ENCODE peak calls at places on chromosomes 12 and 14, in four cellular contexts. One of them, this sample, is unnamed.

GRCh38 chr12:32482226-32482625 is 82.9 kb downstream of the FGD4 start:
- ATAC-seq in RWPE2: no peak
- ATAC-seq in SK-N-SH treated with all-trans-retinoic acid at 6 μM for 48 hours: no peak
- ATAC-seq in naive thymus-derived CD8-positive, alpha-beta T cell: no peak
- ATAC-seq in this sample: no peak

GRCh38 chr14:74083161-74083560 is 1.1 kb downstream of the ALDH6A1 start:
- ATAC-seq in RWPE2: no peak
- ATAC-seq in SK-N-SH treated with all-trans-retinoic acid at 6 μM for 48 hours: no peak
- ATAC-seq in naive thymus-derived CD8-positive, alpha-beta T cell: no peak
- ATAC-seq in this sample: no peak

GRCh38 chr14:102490456-102490855 is 19.1 kb downstream of the ANKRD9 start:
- ATAC-seq in SK-N-SH treated with all-trans-retinoic acid at 6 μM for 48 hours: no peak
- ATAC-seq in RWPE2: no peak
- ATAC-seq in naive thymus-derived CD8-positive, alpha-beta T cell: no peak
- ATAC-seq in this sample: no peak

GRCh38 chr14:37824936-37825698 is 229.7 kb downstream of the TTC6 start:
- ATAC-seq in SK-N-SH treated with all-trans-retinoic acid at 6 μM for 48 hours: no peak
- ATAC-seq in naive thymus-derived CD8-positive, alpha-beta T cell: no peak
- ATAC-seq in RWPE2: no peak
- ATAC-seq in this sample: no peak

GRCh38 chr12:18130855-18131254 is 40.9 kb upstream of the RERGL start:
- ATAC-seq in naive thymus-derived CD8-positive, alpha-beta T cell: no peak
- ATAC-seq in SK-N-SH treated with all-trans-retinoic acid at 6 μM for 48 hours: no peak
- ATAC-seq in RWPE2: no peak
- ATAC-seq in this sample: no peak

GRCh38 chr12:110367209-110367864 is 36.2 kb downstream of the ANAPC7 start:
- ATAC-seq in RWPE2: no peak
- ATAC-seq in SK-N-SH treated with all-trans-retinoic acid at 6 μM for 48 hours: no peak
- ATAC-seq in naive thymus-derived CD8-positive, alpha-beta T cell: no peak
- ATAC-seq in this sample: no peak

GRCh38 chr14:84789012-84789411 is 740.9 kb upstream of the FLRT2 start:
- ATAC-seq in SK-N-SH treated with all-trans-retinoic acid at 6 μM for 48 hours: no peak
- ATAC-seq in RWPE2: peak; percentile 27
- ATAC-seq in naive thymus-derived CD8-positive, alpha-beta T cell: no peak
- ATAC-seq in this sample: no peak

GRCh38 chr12:95358111-95359083 is 115.6 kb upstream of the METAP2 start:
- ATAC-seq in RWPE2: no peak
- ATAC-seq in SK-N-SH treated with all-trans-retinoic acid at 6 μM for 48 hours: no peak
- ATAC-seq in naive thymus-derived CD8-positive, alpha-beta T cell: no peak
- ATAC-seq in this sample: no peak

GRCh38 chr14:95156765-95157194 is 549 bp downstream of the DICER1 start:
- ATAC-seq in naive thymus-derived CD8-positive, alpha-beta T cell: peak; percentile 41
- ATAC-seq in SK-N-SH treated with all-trans-retinoic acid at 6 μM for 48 hours: peak; percentile 45
- ATAC-seq in RWPE2: peak; percentile 35
- ATAC-seq in this sample: peak; percentile 43

GRCh38 chr12:75970310-75970709 is 61.3 kb downstream of the PHLDA1 start:
- ATAC-seq in naive thymus-derived CD8-positive, alpha-beta T cell: no peak
- ATAC-seq in RWPE2: no peak
- ATAC-seq in SK-N-SH treated with all-trans-retinoic acid at 6 μM for 48 hours: no peak
- ATAC-seq in this sample: peak; percentile 41

GRCh38 chr12:78118036-78118435 is 287.3 kb downstream of the NAV3 start:
- ATAC-seq in naive thymus-derived CD8-positive, alpha-beta T cell: no peak
- ATAC-seq in RWPE2: no peak
- ATAC-seq in SK-N-SH treated with all-trans-retinoic acid at 6 μM for 48 hours: no peak
- ATAC-seq in this sample: no peak

GRCh38 chr14:20461230-20462141 is at the start of gene PIP4P1:
- ATAC-seq in SK-N-SH treated with all-trans-retinoic acid at 6 μM for 48 hours: peak; percentile 98
- ATAC-seq in naive thymus-derived CD8-positive, alpha-beta T cell: peak; percentile 89
- ATAC-seq in RWPE2: peak; percentile 95
- ATAC-seq in this sample: peak; percentile 96

GRCh38 chr12:91579516-91580263 is 397.1 kb upstream of the DCN start:
- ATAC-seq in RWPE2: peak; percentile 41
- ATAC-seq in SK-N-SH treated with all-trans-retinoic acid at 6 μM for 48 hours: no peak
- ATAC-seq in naive thymus-derived CD8-positive, alpha-beta T cell: no peak
- ATAC-seq in this sample: no peak

GRCh38 chr12:121755591-121755990 is 37.9 kb downstream of the RHOF start:
- ATAC-seq in SK-N-SH treated with all-trans-retinoic acid at 6 μM for 48 hours: no peak
- ATAC-seq in naive thymus-derived CD8-positive, alpha-beta T cell: no peak
- ATAC-seq in RWPE2: no peak
- ATAC-seq in this sample: no peak

GRCh38 chr12:53481108-53481442 is 18.2 kb downstream of the MAP3K12 start:
- ATAC-seq in RWPE2: no peak
- ATAC-seq in naive thymus-derived CD8-positive, alpha-beta T cell: no peak
- ATAC-seq in SK-N-SH treated with all-trans-retinoic acid at 6 μM for 48 hours: no peak
- ATAC-seq in this sample: no peak

GRCh38 chr14:99654235-99655000 is 9.5 kb downstream of the HHIPL1 start:
- ATAC-seq in SK-N-SH treated with all-trans-retinoic acid at 6 μM for 48 hours: peak; percentile 99
- ATAC-seq in RWPE2: peak; percentile 62
- ATAC-seq in naive thymus-derived CD8-positive, alpha-beta T cell: no peak
- ATAC-seq in this sample: peak; percentile 53

GRCh38 chr14:69231486-69231885 is 28.5 kb upstream of the GALNT16 start:
- ATAC-seq in SK-N-SH treated with all-trans-retinoic acid at 6 μM for 48 hours: peak; percentile 65
- ATAC-seq in RWPE2: no peak
- ATAC-seq in naive thymus-derived CD8-positive, alpha-beta T cell: no peak
- ATAC-seq in this sample: no peak

GRCh38 chr14:50677527-50678063 is 9.5 kb upstream of the SAV1 start:
- ATAC-seq in RWPE2: peak; percentile 89
- ATAC-seq in naive thymus-derived CD8-positive, alpha-beta T cell: no peak
- ATAC-seq in SK-N-SH treated with all-trans-retinoic acid at 6 μM for 48 hours: peak; percentile 86
- ATAC-seq in this sample: peak; percentile 78

GRCh38 chr14:86420131-86420530 is 890.2 kb downstream of the FLRT2 start:
- ATAC-seq in SK-N-SH treated with all-trans-retinoic acid at 6 μM for 48 hours: no peak
- ATAC-seq in naive thymus-derived CD8-positive, alpha-beta T cell: no peak
- ATAC-seq in RWPE2: no peak
- ATAC-seq in this sample: no peak

GRCh38 chr12:54292083-54292930 is 8.5 kb downstream of the NFE2 start:
- ATAC-seq in SK-N-SH treated with all-trans-retinoic acid at 6 μM for 48 hours: no peak
- ATAC-seq in RWPE2: no peak
- ATAC-seq in naive thymus-derived CD8-positive, alpha-beta T cell: no peak
- ATAC-seq in this sample: no peak

GRCh38 chr12:74076918-74077317 is 460.7 kb upstream of the ATXN7L3B start:
- ATAC-seq in SK-N-SH treated with all-trans-retinoic acid at 6 μM for 48 hours: no peak
- ATAC-seq in naive thymus-derived CD8-positive, alpha-beta T cell: no peak
- ATAC-seq in RWPE2: no peak
- ATAC-seq in this sample: no peak

GRCh38 chr12:94312388-94312787 is 147.3 kb downstream of the CEP83 start:
- ATAC-seq in naive thymus-derived CD8-positive, alpha-beta T cell: no peak
- ATAC-seq in SK-N-SH treated with all-trans-retinoic acid at 6 μM for 48 hours: no peak
- ATAC-seq in RWPE2: no peak
- ATAC-seq in this sample: no peak

GRCh38 chr14:65302571-65303184 is 109.9 kb upstream of the FUT8 start:
- ATAC-seq in SK-N-SH treated with all-trans-retinoic acid at 6 μM for 48 hours: no peak
- ATAC-seq in RWPE2: peak; percentile 30
- ATAC-seq in naive thymus-derived CD8-positive, alpha-beta T cell: peak; percentile 49
- ATAC-seq in this sample: peak; percentile 30

GRCh38 chr14:24694680-24695079 is 60.7 kb upstream of the GZMB start:
- ATAC-seq in RWPE2: no peak
- ATAC-seq in SK-N-SH treated with all-trans-retinoic acid at 6 μM for 48 hours: no peak
- ATAC-seq in naive thymus-derived CD8-positive, alpha-beta T cell: no peak
- ATAC-seq in this sample: no peak

GRCh38 chr12:98870521-98870920 is 225.4 kb downstream of the APAF1 start:
- ATAC-seq in SK-N-SH treated with all-trans-retinoic acid at 6 μM for 48 hours: no peak
- ATAC-seq in RWPE2: no peak
- ATAC-seq in naive thymus-derived CD8-positive, alpha-beta T cell: no peak
- ATAC-seq in this sample: no peak

GRCh38 chr14:93742761-93743160 is 45.5 kb downstream of the PRIMA1 start:
- ATAC-seq in naive thymus-derived CD8-positive, alpha-beta T cell: no peak
- ATAC-seq in SK-N-SH treated with all-trans-retinoic acid at 6 μM for 48 hours: no peak
- ATAC-seq in RWPE2: no peak
- ATAC-seq in this sample: no peak

GRCh38 chr14:69002069-69002468 is 23.0 kb upstream of the ACTN1 start:
- ATAC-seq in naive thymus-derived CD8-positive, alpha-beta T cell: peak; percentile 75
- ATAC-seq in SK-N-SH treated with all-trans-retinoic acid at 6 μM for 48 hours: peak; percentile 25
- ATAC-seq in RWPE2: peak; percentile 45
- ATAC-seq in this sample: peak; percentile 76

GRCh38 chr12:123149828-123150272 is 1.0 kb downstream of the PITPNM2 start:
- ATAC-seq in SK-N-SH treated with all-trans-retinoic acid at 6 μM for 48 hours: peak; percentile 2
- ATAC-seq in RWPE2: no peak
- ATAC-seq in naive thymus-derived CD8-positive, alpha-beta T cell: no peak
- ATAC-seq in this sample: no peak

GRCh38 chr14:93067088-93067487 is 48.6 kb downstream of the ITPK1 start:
- ATAC-seq in RWPE2: no peak
- ATAC-seq in SK-N-SH treated with all-trans-retinoic acid at 6 μM for 48 hours: no peak
- ATAC-seq in naive thymus-derived CD8-positive, alpha-beta T cell: no peak
- ATAC-seq in this sample: no peak

GRCh38 chr14:100692859-100693558 is 33.7 kb upstream of the DLK1 start:
- ATAC-seq in naive thymus-derived CD8-positive, alpha-beta T cell: no peak
- ATAC-seq in SK-N-SH treated with all-trans-retinoic acid at 6 μM for 48 hours: peak; percentile 85
- ATAC-seq in RWPE2: peak; percentile 93
- ATAC-seq in this sample: peak; percentile 92